ENCODE peak calls at places on chromosomes 2 and 18, in five cellular contexts. T is prostate gland, I is endodermal cell, F is WERI-Rb-1, E is DND-41. K is an unnamed sample. For H3K36me3, the result is how much of the 10 kb centered on the place peaks cover.

GRCh38 chr2:27559228-27559627 is 23.6 kb upstream of the ZNF512 start:
- DNase-seq in I (no peak), F (no peak), E (no peak), T (no peak), K (no peak)

GRCh38 chr2:138831691-138832090 is 51.5 kb upstream of the NXPH2 start:
- DNase-seq in T (no peak), F (no peak), I (no peak), E (no peak), K (no peak)

GRCh38 chr2:26702025-26702424 is 9.5 kb downstream of the KCNK3 start:
- DNase-seq in E (no peak), F (no peak), T (no peak), I (no peak), K (no peak)

GRCh38 chr2:85503611-85504433 is 35.1 kb upstream of the MAT2A start:
- DNase-seq in I (no peak), F (peak), E (no peak), T (no peak), K (no peak)

GRCh38 chr2:42124051-42124813 is 44.9 kb upstream of the EML4 start:
- DNase-seq in T (no peak), E (no peak), F (no peak), I (no peak), K (no peak)

GRCh38 chr18:13452448-13452811 is 233.9 kb downstream of the LDLRAD4 start:
- DNase-seq in I (peak), E (peak), F (no peak), T (no peak), K (peak)

GRCh38 chr2:142914507-142915313 is 37.2 kb downstream of the KYNU start:
- DNase-seq in F (no peak), E (no peak), T (no peak), I (no peak), K (no peak)

GRCh38 chr2:234249873-234250272 is 199.4 kb downstream of the SPP2 start:
- DNase-seq in E (no peak), T (peak), I (no peak), F (no peak), K (no peak)

GRCh38 chr18:46275370-46275769 is 171.2 kb downstream of the HAUS1 start:
- DNase-seq in I (no peak), E (no peak), F (no peak), T (no peak), K (no peak)

GRCh38 chr2:38092196-38092902 is 16.4 kb upstream of the CYP1B1 start:
- DNase-seq in T (no peak), E (no peak), F (no peak), I (no peak), K (peak)

GRCh38 chr2:45712538-45712937 is 61.1 kb downstream of the PRKCE start:
- DNase-seq in F (no peak), E (no peak), T (no peak), I (peak), K (no peak)

DNA sequence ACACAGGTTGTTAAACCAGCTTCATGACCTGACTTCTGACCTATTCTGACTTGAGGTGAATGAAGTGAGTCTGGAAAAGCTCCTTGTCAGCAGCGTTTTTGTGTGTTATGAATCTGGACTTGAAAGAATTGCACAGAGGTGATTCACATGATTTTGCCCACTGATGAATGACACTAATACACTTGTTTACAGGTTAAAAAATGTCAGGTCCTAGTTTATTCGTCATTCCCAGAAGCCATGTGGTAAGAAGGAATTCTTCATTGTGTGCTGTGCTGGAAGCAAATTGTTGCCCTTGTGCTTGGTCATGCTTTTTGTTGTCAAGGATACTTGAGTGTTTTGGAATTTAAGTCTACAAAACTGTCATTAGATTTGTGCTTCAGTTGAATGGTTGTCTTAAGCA is 15.5 kb downstream of the SEC11C start:
- DNase-seq in I (no peak), T (no peak), F (no peak), E (no peak), K (no peak)
- H3K36me3 ChIP-seq in I (half or more), T (under half), F (half or more), E (under half), K (under half)

GRCh38 chr2:219384083-219384713 is 3.5 kb downstream of the DNPEP start:
- DNase-seq in F (no peak), E (no peak), I (peak), T (no peak), K (no peak)

GRCh38 chr2:219384872-219385271 is 2.8 kb downstream of the DNPEP start:
- DNase-seq in E (no peak), T (no peak), F (no peak), I (no peak), K (no peak)

GRCh38 chr2:219381448-219381847 is 6.3 kb downstream of the DNPEP start:
- DNase-seq in I (no peak), E (no peak), T (no peak), F (no peak), K (no peak)

GRCh38 chr2:219378167-219378851 is 9.4 kb downstream of the DNPEP start:
- DNase-seq in F (no peak), I (no peak), E (no peak), T (no peak), K (no peak)

DNA sequence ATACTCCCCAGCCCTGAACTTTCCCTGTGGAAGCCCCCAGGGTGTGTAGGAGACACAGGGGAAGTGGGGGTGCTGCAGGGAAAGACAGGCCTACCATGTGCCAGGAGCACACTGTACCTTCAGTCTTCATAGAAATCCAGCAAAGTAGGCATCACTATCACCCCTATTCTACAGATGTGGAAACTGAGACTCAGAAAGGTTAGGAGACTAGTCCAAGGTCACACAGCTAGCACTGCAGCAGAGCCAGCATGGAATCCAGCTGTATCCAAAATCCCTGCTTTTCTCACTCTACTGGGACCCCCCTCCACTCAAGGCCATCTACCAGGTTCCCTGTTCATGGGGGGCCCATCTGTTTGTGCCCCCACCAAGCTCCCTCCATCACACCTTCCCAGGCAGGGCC is 6.8 kb downstream of the DNPEP start:
- DNase-seq in E (no peak), T (no peak), I (no peak), F (no peak), K (no peak)
- H3K36me3 ChIP-seq in E (half or more), T (under half), I (under half), F (under half), K (under half)

DNA sequence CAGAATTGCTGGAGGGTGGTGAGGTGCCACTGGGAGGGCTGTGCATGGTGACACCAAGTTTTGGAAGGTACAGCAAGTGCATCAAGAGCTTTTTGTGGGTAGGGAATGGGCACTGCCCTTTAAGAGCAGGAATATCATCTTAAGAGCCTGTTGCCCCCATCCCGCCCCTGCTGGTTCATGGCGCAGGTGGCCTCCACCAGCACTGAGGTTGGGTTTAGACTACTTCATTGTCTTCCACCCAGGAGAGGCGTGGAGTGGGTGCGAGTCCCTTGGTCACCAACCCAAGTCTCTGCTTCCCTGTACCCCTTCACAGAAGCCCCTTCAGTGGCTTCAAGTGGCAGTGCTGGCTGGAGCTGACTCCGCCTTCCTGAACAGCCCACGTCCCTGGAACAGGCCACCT is 7.8 kb downstream of the RNPEPL1 start:
- DNase-seq in I (no peak), F (no peak), E (no peak), T (no peak), K (no peak)
- H3K36me3 ChIP-seq in I (under half), F (under half), E (half or more), T (under half), K (under half)

DNA sequence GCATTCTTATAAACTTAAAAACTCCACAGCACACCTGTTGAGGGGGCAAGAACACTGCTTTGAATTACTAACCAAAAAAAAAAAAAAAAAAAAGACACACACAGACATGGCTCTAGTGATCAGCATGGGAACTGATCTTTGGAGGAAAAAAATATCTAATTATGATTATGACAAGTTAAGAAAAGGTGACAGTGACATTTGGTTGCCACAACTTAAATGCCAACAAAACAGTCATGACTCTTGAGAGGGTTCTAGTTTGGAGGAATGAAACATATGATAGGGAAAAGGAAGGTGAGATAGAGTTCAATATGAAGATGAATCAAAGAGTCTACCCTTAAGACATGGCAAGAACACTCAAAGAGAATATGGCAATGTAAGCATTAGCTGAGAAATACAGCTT is 20.6 kb downstream of the USP37 start:
- DNase-seq in F (no peak), T (no peak), I (no peak), E (no peak), K (no peak)
- H3K36me3 ChIP-seq in F (half or more), T (under half), I (half or more), E (half or more), K (under half)

DNA sequence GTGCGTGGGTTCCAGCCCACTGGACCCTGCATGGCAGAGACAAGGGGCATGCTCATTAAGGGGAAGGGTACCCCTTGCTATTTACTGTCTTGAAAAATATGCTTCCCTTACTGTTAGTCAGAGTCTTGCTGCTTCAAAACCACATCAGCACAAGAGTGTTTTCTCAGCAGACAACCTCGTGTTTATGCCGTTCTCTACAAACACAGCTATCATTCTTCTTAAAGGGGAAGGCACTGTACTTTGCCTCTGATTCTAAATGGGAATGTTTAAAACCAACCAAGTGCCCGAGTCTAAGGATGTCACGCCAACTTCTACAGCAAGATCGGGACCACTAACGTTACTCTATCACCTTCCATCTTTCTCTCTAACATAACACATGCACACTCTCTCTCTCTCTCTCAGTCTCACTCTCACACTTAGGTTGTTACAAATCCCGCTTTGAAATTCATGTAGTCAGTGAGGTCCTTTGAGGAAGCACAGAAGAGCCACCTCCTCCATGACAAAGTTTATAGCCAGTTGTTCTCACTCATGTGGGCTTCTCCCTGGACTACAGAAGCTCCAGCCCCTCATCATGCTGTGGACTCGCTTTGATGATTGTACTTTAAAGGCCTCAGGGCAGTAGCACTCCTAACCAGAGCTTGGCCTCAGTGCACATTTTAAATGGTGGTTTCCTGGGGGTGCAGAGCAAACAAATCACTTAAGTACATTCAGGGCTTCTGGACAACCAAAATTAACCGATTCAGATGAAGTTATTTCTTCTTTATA is 115.5 kb downstream of the MTCL1 start:
- DNase-seq in E (no peak), I (no peak), T (no peak), F (no peak), K (no peak)
- H3K36me3 ChIP-seq in E (under half), I (under half), T (under half), F (under half), K (under half)

DNA sequence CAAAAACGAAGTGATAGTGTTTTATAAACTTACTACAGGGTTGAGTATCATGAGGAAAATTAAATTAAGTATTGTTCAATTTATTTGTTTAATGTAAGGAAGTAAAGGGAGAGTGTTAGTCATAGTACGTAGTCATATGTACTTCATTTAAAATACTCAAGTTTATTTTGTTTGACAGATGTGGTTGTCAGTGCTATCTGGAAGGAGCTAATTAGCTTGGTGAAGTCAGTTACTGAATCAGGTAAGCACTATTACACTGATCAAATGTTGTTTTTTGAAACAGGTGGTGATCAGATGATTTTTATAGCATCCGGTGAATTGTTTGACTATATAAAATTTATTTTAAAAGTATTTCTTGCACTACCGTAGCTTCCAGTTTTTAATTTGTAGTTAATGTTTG is 28.8 kb downstream of the RIF1 start:
- DNase-seq in I (no peak), F (no peak), T (no peak), E (no peak), K (no peak)
- H3K36me3 ChIP-seq in I (half or more), F (half or more), T (under half), E (half or more), K (under half)

K was measured in aorta.